ENCODE peak calls at places on chromosomes 5 and 9, in four cellular contexts. V is HCT116, X is GM12891, L is spleen. K is an unnamed sample.

GRCh38 chr9:3343671-3344070 is 182.1 kb downstream of the RFX3 start:
- DNase-seq in V (no peak), X (no peak), L (no peak), K (no peak)

GRCh38 chr9:90001756-90002155 is 396.9 kb downstream of the GADD45G start:
- DNase-seq in V (no peak), X (no peak), L (no peak), K (no peak)

GRCh38 chr5:71836547-71837112 is 117.6 kb downstream of the CARTPT start:
- DNase-seq in V (no peak), X (no peak), L (no peak), K (no peak)

GRCh38 chr5:73735032-73735734 is 109.2 kb downstream of the ARHGEF28 start:
- DNase-seq in V (no peak), X (no peak), L (no peak), K (no peak)

GRCh38 chr9:100468041-100468440 is 4.9 kb upstream of the TMEFF1 start:
- DNase-seq in V (no peak), X (no peak), L (no peak), K (no peak)

GRCh38 chr9:20848490-20848889 is 164.4 kb downstream of the FOCAD start:
- DNase-seq in V (no peak), X (no peak), L (no peak), K (no peak)

GRCh38 chr5:107469064-107469463 is 201.7 kb downstream of the EFNA5 start:
- DNase-seq in V (no peak), X (no peak), L (no peak), K (no peak)

GRCh38 chr5:123696948-123697347 is 185.0 kb downstream of the CSNK1G3 start:
- DNase-seq in V (no peak), X (no peak), L (no peak), K (no peak)

GRCh38 chr5:1930501-1930879 is 47.8 kb upstream of the IRX4 start:
- DNase-seq in V (no peak), X (no peak), L (no peak), K (no peak)

GRCh38 chr5:66209794-66210193 is 65.7 kb downstream of the SREK1 start:
- DNase-seq in V (no peak), X (no peak), L (no peak), K (no peak)

GRCh38 chr9:91802391-91802790 is 147.6 kb downstream of the ROR2 start:
- DNase-seq in V (no peak), X (no peak), L (no peak), K (no peak)

GRCh38 chr9:106913276-106913675 is 50.3 kb downstream of the ZNF462 start:
- DNase-seq in V (no peak), X (no peak), L (no peak), K (no peak)

GRCh38 chr5:124057815-124058231 is 545.8 kb downstream of the CSNK1G3 start:
- DNase-seq in V (no peak), X (no peak), L (no peak), K (no peak)

GRCh38 chr5:32276173-32276853 is 36.4 kb downstream of the MTMR12 start:
- DNase-seq in V (no peak), X (no peak), L (no peak), K (no peak)

GRCh38 chr5:64952961-64953360 is 184.2 kb downstream of the CWC27 start:
- DNase-seq in V (no peak), X (no peak), L (no peak), K (no peak)

GRCh38 chr5:33903118-33903517 is 11.3 kb upstream of the ADAMTS12 start:
- DNase-seq in V (no peak), X (no peak), L (no peak), K (no peak)

GRCh38 chr5:2307631-2308030 is 424.9 kb upstream of the IRX4 start:
- DNase-seq in V (no peak), X (no peak), L (no peak), K (no peak)

GRCh38 chr5:59773286-59773685 is 120.2 kb downstream of the PDE4D start:
- DNase-seq in V (no peak), X (no peak), L (no peak), K (no peak)

GRCh38 chr9:19201899-19202891 is 28.3 kb upstream of the DENND4C start:
- DNase-seq in V (no peak), X (no peak), L (no peak), K (no peak)

GRCh38 chr5:157821822-157822622 is 36.9 kb downstream of the CLINT1 start:
- DNase-seq in V (no peak), X (no peak), L (no peak), K (no peak)

GRCh38 chr5:135576075-135576599 is 2.7 kb downstream of the CXCL14 start:
- DNase-seq in V (no peak), X (no peak), L (no peak), K (peak; percentile 75)

GRCh38 chr5:88144219-88145040 is 124.2 kb downstream of the TMEM161B start:
- DNase-seq in V (no peak), X (no peak), L (no peak), K (no peak)

GRCh38 chr5:58437661-58438060 is 22.2 kb downstream of the PLK2 start:
- DNase-seq in V (no peak), X (no peak), L (no peak), K (no peak)

GRCh38 chr5:166430491-166431319 is 1860.7 kb upstream of the WWC1 start:
- DNase-seq in V (no peak), X (no peak), L (no peak), K (no peak)
- TF ChIP-seq POLR2A in V (no peak), X (no peak), L (no peak), K (no peak)

DNA sequence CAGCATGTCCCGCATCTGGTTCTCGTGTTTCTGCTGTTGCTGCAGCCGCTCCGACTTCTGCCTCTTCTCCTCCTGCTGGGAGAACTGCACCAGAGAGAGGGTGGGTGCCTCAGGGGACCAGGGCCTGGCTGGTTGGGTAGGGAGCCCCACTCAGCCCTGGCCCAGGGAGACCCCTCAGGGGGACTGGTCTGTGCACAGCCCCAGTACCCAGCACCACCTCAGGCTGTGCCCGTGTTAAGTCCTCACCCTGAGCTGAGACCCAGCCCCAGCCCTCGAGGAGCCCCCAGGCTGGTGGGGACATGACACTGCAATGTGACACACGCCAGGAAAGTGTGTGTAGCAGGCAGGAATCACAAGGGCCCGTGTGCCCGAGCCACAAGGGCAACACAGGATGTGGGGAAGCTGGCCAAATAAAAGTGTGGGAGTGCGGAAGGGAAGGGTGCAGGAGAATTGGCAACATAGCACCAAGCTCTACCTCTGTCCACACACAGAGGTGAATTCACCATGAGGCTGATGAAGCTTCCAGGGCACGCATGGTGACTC is 48.2 kb upstream of the FBXW11 start:
- DNase-seq in V (no peak), X (no peak), L (peak; percentile 68), K (no peak)
- TF ChIP-seq POLR2A in V (no peak), X (no peak), L (no peak), K (no peak)

DNA sequence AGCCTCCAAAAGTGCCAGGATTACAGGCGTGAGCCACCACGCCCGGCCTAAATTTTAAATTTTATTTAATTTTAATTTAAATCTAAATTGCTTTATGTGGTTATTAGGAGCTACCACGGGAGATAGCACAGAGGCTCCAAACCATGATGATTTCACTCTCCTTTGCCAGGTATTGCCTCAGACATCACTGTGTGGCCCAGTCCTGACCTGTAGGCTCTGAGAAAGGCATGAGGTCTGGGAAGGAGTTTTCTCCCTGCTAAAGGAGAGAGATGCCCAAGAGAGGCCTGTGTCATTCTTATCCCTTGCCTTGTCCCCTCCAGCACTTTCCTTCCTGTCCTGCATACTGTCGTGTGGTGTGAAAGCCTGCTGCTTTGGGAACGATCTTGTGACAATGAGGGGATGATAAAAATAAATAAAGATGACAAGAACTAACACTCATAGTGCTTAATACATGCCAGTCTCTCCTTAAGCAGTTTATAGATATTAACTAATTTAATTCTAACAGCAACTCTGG is 37.0 kb upstream of the BASP1 start:
- DNase-seq in V (no peak), X (no peak), L (no peak), K (no peak)
- TF ChIP-seq POLR2A in V (no peak), X (no peak), L (no peak), K (no peak)

GRCh38 chr5:179824745-179825112 is 4.0 kb downstream of the SQSTM1 start:
- DNase-seq in V (no peak), X (no peak), L (no peak), K (no peak)

GRCh38 chr5:179823937-179824744 is 3.4 kb downstream of the SQSTM1 start:
- DNase-seq in V (no peak), X (no peak), L (peak; percentile 78), K (no peak)

GRCh38 chr5:179827684-179828083 is 7.0 kb downstream of the SQSTM1 start:
- DNase-seq in V (no peak), X (no peak), L (peak; percentile 84), K (peak; percentile 87)

GRCh38 chr5:179828756-179829421 is 8.2 kb downstream of the SQSTM1 start:
- DNase-seq in V (no peak), X (no peak), L (no peak), K (no peak)

DNA sequence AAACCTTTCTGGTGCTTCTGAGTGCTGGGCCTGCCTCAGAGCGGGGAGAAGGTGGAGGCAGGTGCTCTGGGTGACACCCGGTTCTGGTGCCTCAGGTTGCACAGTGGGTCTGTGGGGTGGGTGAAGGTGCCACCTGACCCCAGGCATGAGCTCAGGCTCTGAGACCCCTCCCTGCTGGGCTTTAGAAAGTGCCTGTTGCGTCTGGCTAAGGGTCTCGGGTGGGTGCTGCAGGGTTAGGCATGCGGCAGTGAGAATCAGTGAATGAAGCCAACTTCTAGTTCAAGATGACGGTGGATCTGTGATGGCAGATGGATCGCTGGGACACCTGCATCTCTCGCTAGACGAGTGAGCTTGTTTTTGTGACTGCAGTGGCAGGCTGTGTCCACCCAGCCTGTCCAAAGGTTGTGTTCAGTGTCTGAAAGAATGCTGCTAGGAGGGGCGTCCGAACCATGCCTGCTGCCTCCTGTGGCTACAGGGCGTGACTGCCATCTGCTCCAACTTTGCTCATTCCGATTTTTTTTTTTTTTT is 5.0 kb downstream of the SQSTM1 start:
- DNase-seq in V (no peak), X (no peak), L (no peak), K (no peak)
- TF ChIP-seq POLR2A in V (no peak), X (no peak), L (no peak), K (no peak)

GRCh38 chr9:68974431-68974830 is 39.5 kb downstream of the PRKACG start:
- DNase-seq in V (no peak), X (peak; percentile 26), L (no peak), K (no peak)
- TF ChIP-seq POLR2A in V (no peak), X (no peak), L (no peak), K (no peak)

K was measured in H54.